ENCODE peak calls at places on chromosome 21, in five cellular contexts. H is AG04450, G is sigmoid colon, Z is cardiac muscle cell, A is pancreas. T is an unnamed sample.

GRCh38 chr21:45326169-45326833 is 38.6 kb upstream of the POFUT2 start:
- DNase-seq in G (peak), A (peak), Z (peak), H (no peak), T (no peak)

GRCh38 chr21:33948096-33948950 is 32.7 kb upstream of the ATP5PO start:
- DNase-seq in H (no peak), Z (peak), A (peak), G (peak), T (no peak)

GRCh38 chr21:32099812-32100416 is 178.9 kb downstream of the MIS18A start:
- DNase-seq in G (no peak), H (no peak), Z (no peak), A (no peak), T (no peak)

GRCh38 chr21:45466330-45467220 is 61.6 kb downstream of the COL18A1 start:
- DNase-seq in G (peak), A (peak), Z (no peak), H (no peak), T (no peak)

GRCh38 chr21:33265664-33266049 is 510 bp upstream of the IL10RB start:
- DNase-seq in G (peak), Z (no peak), A (no peak), H (no peak), T (no peak)

GRCh38 chr21:43273708-43274021 is 104.9 kb downstream of the CRYAA start:
- DNase-seq in Z (no peak), A (no peak), H (no peak), G (no peak), T (no peak)

GRCh38 chr21:31220567-31220966 is 123.5 kb downstream of the TIAM1 start:
- DNase-seq in G (no peak), A (no peak), Z (peak), H (no peak), T (no peak)

GRCh38 chr21:15976807-15977206 is 247.0 kb downstream of the USP25 start:
- DNase-seq in A (no peak), H (no peak), Z (no peak), G (no peak), T (no peak)

GRCh38 chr21:40686526-40686925 is 160.4 kb downstream of the DSCAM start:
- DNase-seq in Z (no peak), H (no peak), A (no peak), G (no peak), T (no peak)

GRCh38 chr21:46211786-46212720 is 16.5 kb downstream of the LSS start:
- DNase-seq in G (peak), H (no peak), Z (no peak), A (peak), T (no peak)

GRCh38 chr21:44551290-44552015 is at the start of gene KRTAP10-2:
- DNase-seq in A (no peak), G (no peak), H (no peak), Z (no peak), T (no peak)

GRCh38 chr21:33028759-33029511 is 3.2 kb downstream of the OLIG2 start:
- DNase-seq in G (peak), Z (peak), A (no peak), H (no peak), T (no peak)

GRCh38 chr21:37220981-37221664 is 46.0 kb downstream of the VPS26C start:
- DNase-seq in H (peak), Z (peak), G (peak), A (peak), T (no peak)
- TF ChIP-seq CTCF in H (peak), Z (peak), G (peak), A (no peak), T (peak)

GRCh38 chr21:37208056-37208705 is 59.0 kb downstream of the VPS26C start:
- DNase-seq in G (no peak), A (peak), Z (no peak), H (no peak), T (no peak)
- H3K4me3 ChIP-seq in G (no peak), A (no peak), Z (no peak), H (no peak), T (no peak)

GRCh38 chr21:35057428-35057827 is 8.3 kb upstream of the RUNX1 start:
- DNase-seq in Z (no peak), A (no peak), G (no peak), H (no peak), T (no peak)

GRCh38 chr21:35052786-35053185 is 3.7 kb upstream of the RUNX1 start:
- DNase-seq in H (no peak), G (no peak), A (no peak), Z (no peak), T (no peak)

GRCh38 chr21:35051287-35051818 is 2.3 kb upstream of the RUNX1 start:
- DNase-seq in G (peak), A (peak), Z (peak), H (no peak), T (no peak)

GRCh38 chr21:35050348-35051286 is 1.5 kb upstream of the RUNX1 start:
- DNase-seq in A (no peak), H (no peak), Z (no peak), G (peak), T (no peak)

GRCh38 chr21:35053356-35054096 is 4.4 kb upstream of the RUNX1 start:
- DNase-seq in Z (no peak), H (no peak), A (no peak), G (peak), T (no peak)
- TF ChIP-seq CTCF in Z (peak), H (peak), A (no peak), G (no peak), T (no peak)

GRCh38 chr21:23245231-23245630 is 2247.0 kb downstream of the NCAM2 start:
- DNase-seq in G (no peak), H (no peak), Z (no peak), A (no peak), T (no peak)

GRCh38 chr21:23249760-23250159 is 2251.6 kb downstream of the NCAM2 start:
- DNase-seq in Z (no peak), H (no peak), A (no peak), G (no peak), T (no peak)

GRCh38 chr21:23247334-23247733 is 2249.1 kb downstream of the NCAM2 start:
- DNase-seq in Z (peak), G (no peak), A (no peak), H (no peak), T (no peak)
- H3K4me3 ChIP-seq in Z (no peak), G (no peak), A (no peak), H (no peak), T (no peak)

GRCh38 chr21:38241029-38241740 is 15.6 kb upstream of the KCNJ15 start:
- DNase-seq in G (no peak), Z (peak), H (no peak), A (no peak), T (no peak)

GRCh38 chr21:38242036-38242435 is 14.8 kb upstream of the KCNJ15 start:
- DNase-seq in A (no peak), G (no peak), H (no peak), Z (no peak), T (no peak)

GRCh38 chr21:38240121-38240520 is 16.7 kb upstream of the KCNJ15 start:
- DNase-seq in Z (no peak), H (no peak), A (no peak), G (no peak), T (no peak)

GRCh38 chr21:38234395-38235142 is 22.2 kb upstream of the KCNJ15 start:
- DNase-seq in A (no peak), Z (no peak), H (no peak), G (no peak), T (no peak)

DNA sequence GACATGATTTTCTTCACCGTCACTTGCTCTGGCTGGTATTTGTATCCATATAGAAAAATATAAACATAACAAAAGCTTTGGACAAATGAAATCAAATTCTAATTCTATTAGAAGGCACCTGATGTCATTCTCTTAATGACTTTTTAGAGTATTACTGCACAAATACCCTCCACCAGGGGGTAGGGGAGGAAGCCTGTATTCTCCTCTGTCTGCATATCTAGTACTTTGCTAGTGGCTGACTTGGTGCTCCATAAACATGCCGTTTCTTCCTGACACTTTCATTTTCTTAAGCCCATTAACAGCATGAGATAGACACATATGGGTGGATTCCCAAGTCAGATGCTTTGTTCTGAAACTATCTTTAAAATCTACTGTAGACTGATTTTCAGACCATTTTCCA is 20.6 kb upstream of the KCNJ15 start:
- DNase-seq in A (no peak), H (no peak), G (no peak), Z (no peak), T (no peak)
- TF ChIP-seq CTCF in A (no peak), H (peak), G (no peak), Z (peak), T (peak)

GRCh38 chr21:29303301-29303700 is 4.6 kb downstream of the BACH1 start:
- DNase-seq in Z (no peak), G (no peak), H (no peak), A (no peak), T (no peak)
- H3K4me3 ChIP-seq in Z (no peak), G (no peak), H (no peak), A (no peak), T (peak)

GRCh38 chr21:19507682-19508260 is 1104.2 kb upstream of the TMPRSS15 start:
- DNase-seq in Z (no peak), H (no peak), A (no peak), G (no peak), T (no peak)
- TF ChIP-seq CTCF in Z (no peak), H (no peak), A (no peak), G (no peak), T (no peak)

GRCh38 chr21:41808094-41808493 is 41.2 kb upstream of the RIPK4 start:
- DNase-seq in H (no peak), G (no peak), A (no peak), Z (no peak), T (no peak)

GRCh38 chr21:41808846-41809245 is 42.0 kb upstream of the RIPK4 start:
- DNase-seq in A (no peak), H (no peak), G (no peak), Z (no peak), T (no peak)

GRCh38 chr21:41805643-41806042 is 38.8 kb upstream of the RIPK4 start:
- DNase-seq in A (no peak), H (no peak), Z (no peak), G (no peak), T (no peak)

GRCh38 chr21:41805038-41805437 is 38.2 kb upstream of the RIPK4 start:
- DNase-seq in Z (no peak), A (no peak), H (no peak), G (no peak), T (no peak)

GRCh38 chr21:41806773-41807172 is 39.9 kb upstream of the RIPK4 start:
- DNase-seq in A (no peak), H (no peak), Z (no peak), G (no peak), T (no peak)
- H3K4me3 ChIP-seq in A (no peak), H (no peak), Z (no peak), G (no peak), T (no peak)

GRCh38 chr21:23016617-23017016 is 2018.4 kb downstream of the NCAM2 start:
- DNase-seq in A (no peak), Z (no peak), G (no peak), H (no peak), T (no peak)
- TF ChIP-seq CTCF in A (no peak), Z (no peak), G (no peak), H (no peak), T (no peak)

T was measured in AG04449.